ENCODE peak calls at places on chromosomes 7 and 10, in four cellular contexts. S, A, N and O are unnamed samples.

GRCh38 chr7:46781901-46782439 is 799.9 kb downstream of the TNS3 start:
- DNase-seq in S (no peak), A (no peak), N (no peak), O (no peak)

GRCh38 chr7:125467996-125468854 is 538.6 kb upstream of the POT1 start:
- DNase-seq in S (no peak), A (no peak), N (no peak), O (no peak)

GRCh38 chr10:117552156-117552620 is 9.6 kb downstream of the EMX2 start:
- DNase-seq in S (peak), A (no peak), N (no peak), O (no peak)

GRCh38 chr10:18737236-18737635 is 78.0 kb downstream of the ARL5B start:
- DNase-seq in S (no peak), A (no peak), N (no peak), O (no peak)

GRCh38 chr10:102815790-102816549 is 21.2 kb downstream of the CYP17A1 start:
- DNase-seq in S (peak), A (no peak), N (peak), O (no peak)

GRCh38 chr10:104327745-104328635 is 10.3 kb downstream of the ITPRIP start:
- DNase-seq in S (peak), A (no peak), N (peak), O (no peak)

GRCh38 chr7:108204281-108204796 is 74.2 kb upstream of the LAMB4 start:
- DNase-seq in S (no peak), A (no peak), N (no peak), O (no peak)

GRCh38 chr10:131743190-131744151 is 157.3 kb upstream of the PPP2R2D start:
- DNase-seq in S (no peak), A (no peak), N (no peak), O (no peak)

GRCh38 chr7:129188372-129188891 is at the start of gene SMO:
- DNase-seq in S (peak), A (peak), N (peak), O (no peak)

GRCh38 chr7:153290066-153290465 is 530.5 kb downstream of the ACTR3B start:
- DNase-seq in S (no peak), A (no peak), N (no peak), O (no peak)

GRCh38 chr7:34168013-34168412 is 262.7 kb downstream of the BMPER start:
- DNase-seq in S (no peak), A (no peak), N (no peak), O (no peak)

GRCh38 chr10:133358162-133358919 is 522 bp upstream of the FUOM start:
- DNase-seq in S (no peak), A (no peak), N (no peak), O (no peak)

GRCh38 chr10:133230023-133230319 is at the start of gene UTF1:
- DNase-seq in S (no peak), A (no peak), N (no peak), O (no peak)

GRCh38 chr7:106841896-106842390 is 23.1 kb upstream of the PIK3CG start:
- DNase-seq in S (no peak), A (no peak), N (no peak), O (no peak)

GRCh38 chr10:61923210-61924024 is 21.9 kb downstream of the ARID5B start:
- DNase-seq in S (no peak), A (no peak), N (peak), O (no peak)

GRCh38 chr10:78121801-78122200 is 88.1 kb downstream of the RPS24 start:
- DNase-seq in S (no peak), A (no peak), N (no peak), O (no peak)

GRCh38 chr10:109978481-109978880 is 29.3 kb upstream of the ADD3 start:
- DNase-seq in S (peak), A (peak), N (peak), O (no peak)

GRCh38 chr10:46293228-46293627 is 6.4 kb downstream of the ANTXRL start:
- DNase-seq in S (no peak), A (no peak), N (no peak), O (no peak)

GRCh38 chr7:111025013-111025412 is 65.9 kb upstream of the LRRN3 start:
- DNase-seq in S (no peak), A (no peak), N (no peak), O (no peak)

GRCh38 chr7:106344861-106345260 is 60.1 kb upstream of the NAMPT start:
- DNase-seq in S (no peak), A (no peak), N (peak), O (peak)

GRCh38 chr10:125120046-125120710 is 40.2 kb downstream of the CTBP2 start:
- DNase-seq in S (no peak), A (no peak), N (peak), O (no peak)